ENCODE peak calls at places on chromosome 2, in five cellular contexts. X is type B pancreatic cell, T is endothelial cell, E is GM20000, L is left ventricle myocardium inferior. Z is an unnamed sample.

GRCh38 chr2:5290911-5291546 is 401.2 kb upstream of the SOX11 start:
- DNase-seq in X (no peak), T (no peak), E (no peak), L (no peak), Z (no peak)

GRCh38 chr2:83602753-83603152 is 856.3 kb downstream of the SUCLG1 start:
- DNase-seq in X (no peak), T (no peak), E (no peak), L (no peak), Z (no peak)

GRCh38 chr2:240996834-240997140 is 1.6 kb upstream of the SNED1 start:
- DNase-seq in X (no peak), T (no peak), E (no peak), L (no peak), Z (peak)

GRCh38 chr2:196275646-196276352 is 104.4 kb upstream of the STK17B start:
- DNase-seq in X (no peak), T (no peak), E (no peak), L (no peak), Z (no peak)

GRCh38 chr2:241033994-241034393 is 35.6 kb downstream of the SNED1 start:
- DNase-seq in X (no peak), T (no peak), E (no peak), L (no peak), Z (no peak)

GRCh38 chr2:44246840-44247369 is 28.4 kb upstream of the SLC3A1 start:
- DNase-seq in X (no peak), T (no peak), E (no peak), L (no peak), Z (no peak)

GRCh38 chr2:122319551-122320132 is 564.2 kb downstream of the TSN start:
- DNase-seq in X (no peak), T (no peak), E (no peak), L (no peak), Z (no peak)

GRCh38 chr2:375270-375946 is 87.5 kb upstream of the ALKAL2 start:
- DNase-seq in X (no peak), T (no peak), E (no peak), L (no peak), Z (no peak)

GRCh38 chr2:147469471-147469870 is 375.4 kb upstream of the ACVR2A start:
- DNase-seq in X (no peak), T (no peak), E (no peak), L (no peak), Z (no peak)

GRCh38 chr2:200168641-200169265 is 137.7 kb upstream of the SPATS2L start:
- DNase-seq in X (no peak), T (no peak), E (no peak), L (no peak), Z (no peak)

GRCh38 chr2:7430421-7430868 is 513.2 kb downstream of the RNF144A start:
- DNase-seq in X (no peak), T (peak), E (no peak), L (no peak), Z (no peak)

GRCh38 chr2:165871025-165871424 is 77.0 kb upstream of the GALNT3 start:
- DNase-seq in X (no peak), T (no peak), E (no peak), L (no peak), Z (no peak)

GRCh38 chr2:8515390-8515761 is 166.5 kb upstream of the ID2 start:
- DNase-seq in X (no peak), T (no peak), E (peak), L (no peak), Z (no peak)

GRCh38 chr2:235799281-235799680 is 305.4 kb downstream of the AGAP1 start:
- DNase-seq in X (no peak), T (no peak), E (no peak), L (no peak), Z (no peak)

GRCh38 chr2:100891911-100892642 is 72.1 kb downstream of the NPAS2 start:
- DNase-seq in X (no peak), T (no peak), E (no peak), L (peak), Z (no peak)

GRCh38 chr2:84323890-84324289 is 135.2 kb downstream of the SUCLG1 start:
- DNase-seq in X (no peak), T (no peak), E (no peak), L (no peak), Z (no peak)

GRCh38 chr2:201707142-201707541 is 8.7 kb upstream of the MPP4 start:
- DNase-seq in X (no peak), T (no peak), E (no peak), L (no peak), Z (no peak)

GRCh38 chr2:144331652-144332355 is 188.1 kb downstream of the ZEB2 start:
- DNase-seq in X (peak), T (peak), E (no peak), L (no peak), Z (no peak)

GRCh38 chr2:40105593-40105992 is 326.5 kb upstream of the THUMPD2 start:
- DNase-seq in X (no peak), T (no peak), E (no peak), L (no peak), Z (no peak)

GRCh38 chr2:150781142-150781541 is 293.7 kb upstream of the RND3 start:
- DNase-seq in X (no peak), T (no peak), E (no peak), L (no peak), Z (no peak)

GRCh38 chr2:13193900-13194299 is 477.2 kb downstream of the TRIB2 start:
- DNase-seq in X (no peak), T (peak), E (peak), L (no peak), Z (no peak)

GRCh38 chr2:143685439-143686078 is 556.3 kb downstream of the ARHGAP15 start:
- DNase-seq in X (no peak), T (no peak), E (no peak), L (no peak), Z (no peak)

GRCh38 chr2:217402622-217403383 is 542.9 kb upstream of the TNP1 start:
- DNase-seq in X (no peak), T (no peak), E (no peak), L (no peak), Z (no peak)

GRCh38 chr2:37020212-37020886 is 54.0 kb upstream of the STRN start:
- DNase-seq in X (no peak), T (no peak), E (no peak), L (peak), Z (no peak)

GRCh38 chr2:149320362-149320761 is 10.0 kb upstream of the LYPD6 start:
- DNase-seq in X (no peak), T (no peak), E (no peak), L (no peak), Z (no peak)

GRCh38 chr2:221571391-221572179 is 519 bp downstream of the EPHA4 start:
- DNase-seq in X (peak), T (peak), E (peak), L (peak), Z (peak)

GRCh38 chr2:27583390-27583915 is 611 bp downstream of the ZNF512 start:
- DNase-seq in X (no peak), T (no peak), E (no peak), L (no peak), Z (no peak)

GRCh38 chr2:221817052-221817451 is 244.9 kb upstream of the EPHA4 start:
- DNase-seq in X (no peak), T (no peak), E (no peak), L (no peak), Z (no peak)

GRCh38 chr2:113273031-113273551 is 5.6 kb downstream of the PAX8 start:
- DNase-seq in X (no peak), T (peak), E (no peak), L (no peak), Z (no peak)

GRCh38 chr2:209476367-209477191 is 52.7 kb downstream of the MAP2 start:
- DNase-seq in X (no peak), T (no peak), E (no peak), L (no peak), Z (no peak)

GRCh38 chr2:15170068-15170775 is 390.9 kb downstream of the NBAS start:
- DNase-seq in X (no peak), T (peak), E (no peak), L (no peak), Z (no peak)

GRCh38 chr2:219417374-219417773 is 803 bp upstream of the DES start:
- DNase-seq in X (no peak), T (no peak), E (no peak), L (peak), Z (no peak)

GRCh38 chr2:203808041-203808750 is 59.4 kb upstream of the CTLA4 start:
- DNase-seq in X (no peak), T (no peak), E (no peak), L (no peak), Z (no peak)

GRCh38 chr2:37283207-37283606 is 41.4 kb downstream of the PRKD3 start:
- DNase-seq in X (no peak), T (no peak), E (no peak), L (no peak), Z (no peak)

GRCh38 chr2:208915401-208915800 is 508.4 kb upstream of the MAP2 start:
- DNase-seq in X (no peak), T (no peak), E (no peak), L (no peak), Z (no peak)

GRCh38 chr2:227939271-227940027 is 68.0 kb downstream of the DAW1 start:
- DNase-seq in X (no peak), T (no peak), E (peak), L (no peak), Z (no peak)

GRCh38 chr2:387980-388421 is 100.1 kb upstream of the ALKAL2 start:
- DNase-seq in X (no peak), T (no peak), E (no peak), L (no peak), Z (no peak)

GRCh38 chr2:45731146-45731545 is 79.7 kb downstream of the PRKCE start:
- DNase-seq in X (no peak), T (no peak), E (no peak), L (no peak), Z (no peak)

GRCh38 chr2:45732436-45732835 is 81.0 kb downstream of the PRKCE start:
- DNase-seq in X (no peak), T (no peak), E (no peak), L (no peak), Z (no peak)

GRCh38 chr2:45728458-45728942 is 77.0 kb downstream of the PRKCE start:
- DNase-seq in X (no peak), T (no peak), E (peak), L (no peak), Z (peak)

GRCh38 chr2:45732946-45733345 is 81.5 kb downstream of the PRKCE start:
- DNase-seq in X (no peak), T (no peak), E (no peak), L (no peak), Z (no peak)

GRCh38 chr2:45729753-45730512 is 78.5 kb downstream of the PRKCE start:
- DNase-seq in X (no peak), T (no peak), E (peak), L (no peak), Z (peak)
- TF ChIP-seq CTCF in X (peak), T (peak), E (no peak), L (no peak), Z (no peak)

GRCh38 chr2:178193496-178193822 is 853 bp upstream of the OSBPL6 start:
- DNase-seq in X (no peak), T (no peak), E (no peak), L (no peak), Z (no peak)

GRCh38 chr2:178195390-178196166 is 1.3 kb downstream of the OSBPL6 start:
- DNase-seq in X (no peak), T (no peak), E (no peak), L (no peak), Z (no peak)

GRCh38 chr2:178190938-178191910 is 3.1 kb upstream of the OSBPL6 start:
- DNase-seq in X (no peak), T (no peak), E (peak), L (no peak), Z (no peak)

GRCh38 chr2:178194600-178195389 is 483 bp downstream of the OSBPL6 start:
- DNase-seq in X (peak), T (peak), E (peak), L (peak), Z (no peak)

DNA sequence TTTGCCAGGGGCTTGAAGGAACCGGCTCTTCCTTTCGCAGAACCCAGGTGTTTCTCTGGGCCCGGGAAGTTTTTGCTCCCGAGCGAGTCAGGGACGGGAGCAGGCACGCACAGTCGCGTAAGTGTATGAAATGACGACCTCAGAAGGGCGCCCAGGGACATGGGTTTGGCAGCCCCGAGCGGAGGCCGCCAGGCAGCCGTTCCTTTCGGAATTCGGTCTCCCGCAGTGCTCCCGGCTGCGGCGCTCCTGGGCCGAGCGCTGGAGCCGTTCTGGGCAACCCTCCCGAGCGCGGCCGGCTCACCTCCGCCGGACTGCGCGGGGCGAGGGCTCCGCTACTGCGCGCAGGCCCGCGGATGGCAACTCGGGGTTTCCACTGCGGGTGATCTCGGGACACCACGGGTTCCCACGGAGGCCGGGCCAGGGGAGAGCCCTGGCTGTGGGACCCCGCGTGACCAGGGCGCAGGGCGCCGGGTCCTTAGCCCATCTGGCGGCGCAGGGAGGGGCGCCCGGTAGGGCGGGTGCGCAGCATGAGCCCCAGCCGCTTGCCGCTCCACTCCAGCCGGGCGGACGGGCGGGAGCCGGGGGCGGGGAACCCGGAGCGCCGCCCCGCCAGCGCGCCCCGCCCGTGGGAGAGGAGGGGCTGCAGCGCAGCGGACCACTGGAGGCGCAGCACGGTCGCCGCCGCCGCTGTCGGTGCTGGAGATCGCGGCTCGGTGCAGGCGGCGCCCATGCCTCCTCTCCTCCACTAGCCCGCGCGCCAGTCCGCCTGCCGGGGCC is at the start of gene OSBPL6:
- DNase-seq in X (peak), T (peak), E (peak), L (peak), Z (peak)
- TF ChIP-seq CTCF in X (peak), T (no peak), E (no peak), L (peak), Z (no peak)

DNA sequence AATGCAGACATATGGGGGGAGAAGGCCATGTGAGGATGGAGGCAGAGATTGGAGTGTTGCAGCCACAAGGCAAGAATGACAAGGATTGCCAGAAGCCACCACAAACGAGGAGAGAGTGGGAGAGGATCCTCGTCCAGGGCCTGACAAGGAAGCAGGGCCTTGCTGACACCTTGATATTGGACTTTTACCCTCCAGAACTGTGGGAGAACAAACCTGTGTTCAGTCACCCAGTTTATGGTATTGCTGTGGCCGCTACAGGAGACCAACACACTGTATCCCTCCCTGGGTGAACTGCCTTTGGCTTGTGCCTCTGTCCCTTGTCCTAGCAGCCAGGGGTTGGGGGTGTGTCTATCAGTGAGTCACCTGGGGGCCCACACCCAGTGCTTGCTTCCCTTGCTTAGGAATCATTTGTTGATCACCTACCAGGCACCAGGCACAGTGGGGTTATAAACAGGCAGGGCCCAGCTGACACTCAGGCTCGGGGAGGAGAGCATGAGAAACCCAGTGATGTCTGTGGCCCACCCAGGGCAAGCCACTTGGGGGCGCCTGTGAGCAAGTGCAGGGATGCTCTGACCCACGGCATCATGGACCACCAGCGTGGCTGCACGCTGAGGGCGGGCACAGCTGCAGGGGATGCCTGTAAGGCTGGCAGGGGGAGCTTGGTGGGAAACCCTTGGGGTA is 17.2 kb downstream of the TMEM185B start:
- DNase-seq in X (no peak), T (peak), E (no peak), L (no peak), Z (no peak)
- TF ChIP-seq CTCF in X (peak), T (peak), E (peak), L (peak), Z (no peak)

GRCh38 chr2:69559696-69560482 is 83.7 kb downstream of the AAK1 start:
- DNase-seq in X (no peak), T (peak), E (peak), L (no peak), Z (no peak)
- TF ChIP-seq CTCF in X (peak), T (peak), E (peak), L (peak), Z (peak)

GRCh38 chr2:79235135-79235534 is 75.6 kb upstream of the REG3A start:
- DNase-seq in X (no peak), T (peak), E (no peak), L (no peak), Z (no peak)
- TF ChIP-seq CTCF in X (peak), T (peak), E (no peak), L (no peak), Z (no peak)

GRCh38 chr2:182101263-182101662 is 115.6 kb downstream of the PPP1R1C start:
- DNase-seq in X (no peak), T (no peak), E (no peak), L (no peak), Z (no peak)
- TF ChIP-seq CTCF in X (peak), T (no peak), E (no peak), L (peak), Z (no peak)

DNA sequence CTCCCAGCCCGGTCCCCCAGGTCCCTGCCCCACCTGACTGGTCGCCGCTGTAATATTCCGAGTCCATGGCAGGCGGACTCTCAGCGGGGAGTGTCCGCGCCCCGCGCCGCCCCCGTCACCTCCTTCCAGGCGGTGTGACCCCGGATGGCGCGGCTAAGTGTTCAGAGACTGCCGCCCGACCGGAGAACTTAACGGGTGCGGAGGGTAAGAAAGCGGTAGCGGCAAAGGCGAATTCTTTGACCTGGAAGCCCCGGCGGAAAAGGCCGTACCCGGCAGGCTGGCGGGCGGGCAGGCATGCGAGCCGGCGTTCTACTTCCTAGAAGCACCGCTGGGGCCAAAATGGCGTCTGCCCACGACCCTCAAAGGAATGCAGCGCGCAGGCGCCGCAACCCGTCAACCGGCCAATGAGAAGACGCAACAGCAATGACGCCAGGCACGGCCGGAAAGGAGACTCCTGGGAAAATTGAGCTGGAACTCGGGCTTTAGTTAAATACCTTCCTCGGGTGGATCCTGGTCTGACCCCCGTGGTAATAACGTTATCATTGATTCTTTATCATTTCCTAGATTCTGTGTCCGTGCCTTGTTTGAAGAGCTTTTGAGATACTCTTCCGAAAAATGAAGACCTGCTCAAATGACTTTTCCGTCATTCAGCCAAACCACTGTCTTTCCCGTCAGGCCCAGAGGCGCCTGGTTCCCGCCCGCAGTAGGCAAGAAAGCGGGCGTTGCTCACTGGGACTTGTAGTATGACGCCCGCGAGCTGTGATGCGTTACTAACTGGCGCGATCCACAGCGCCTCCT is at the start of gene IWS1:
- DNase-seq in X (peak), T (peak), E (peak), L (peak), Z (peak)
- TF ChIP-seq CTCF in X (peak), T (no peak), E (no peak), L (peak), Z (no peak)

Z was measured in activated B cell treated with CpG ODN at 0.5 μM for 24 hours.